ENCODE peak calls at places on chromosome 14, in ten cellular contexts. D is right lobe of liver, J is sigmoid colon, X is aorta, Y is left lung, L is heart right ventricle, N is pancreas, E is stomach, H is GM23248, T is body of pancreas. P is an unnamed sample.

GRCh38 chr14:105490318-105490571 is 801 bp upstream of the TEDC1 start:
- DNase-seq in X (no peak), N (no peak), Y (peak; percentile 87), E (no peak), J (no peak), H (no peak), D (no peak), T (no peak), L (no peak), P (peak; percentile 47)

GRCh38 chr14:68948686-68949085 is 30.4 kb downstream of the ACTN1 start:
- DNase-seq in H (peak; percentile 49), X (peak; percentile 46), E (no peak), D (no peak), L (no peak), N (no peak), J (peak; percentile 76), T (no peak), Y (no peak), P (no peak)

GRCh38 chr14:90610641-90611040 is 205.6 kb downstream of the TTC7B start:
- DNase-seq in H (no peak), T (no peak), L (no peak), D (no peak), E (no peak), X (no peak), Y (no peak), N (no peak), J (peak; percentile 34), P (no peak)

GRCh38 chr14:100652739-100653138 is 65.5 kb upstream of the BEGAIN start:
- DNase-seq in N (no peak), X (no peak), L (no peak), E (no peak), Y (no peak), J (no peak), H (no peak), T (no peak), D (no peak), P (no peak)

GRCh38 chr14:72024043-72024407 is 91.8 kb downstream of the RGS6 start:
- DNase-seq in E (peak; percentile 27), D (no peak), H (peak; percentile 35), N (peak; percentile 17), Y (no peak), X (no peak), T (peak; percentile 42), J (no peak), L (peak; percentile 14), P (peak; percentile 8)

GRCh38 chr14:97077253-97077653 is 280.1 kb downstream of the VRK1 start:
- DNase-seq in L (peak; percentile 46), Y (no peak), N (peak; percentile 52), T (peak; percentile 70), E (peak; percentile 29), J (peak; percentile 68), X (peak; percentile 88), D (no peak), H (peak; percentile 19), P (peak; percentile 37)

GRCh38 chr14:76564471-76565119 is 188.7 kb downstream of the ESRRB start:
- DNase-seq in N (no peak), X (no peak), Y (no peak), D (no peak), H (no peak), E (no peak), J (no peak), T (no peak), L (no peak), P (no peak)

GRCh38 chr14:30521899-30522736 is 36.8 kb upstream of the G2E3 start:
- DNase-seq in L (no peak), J (no peak), D (no peak), E (no peak), Y (no peak), H (peak; percentile 58), X (no peak), N (no peak), T (no peak), P (no peak)

GRCh38 chr14:21924479-21924878 is 250.9 kb upstream of the OR4E1 start:
- DNase-seq in H (no peak), Y (no peak), T (no peak), L (no peak), N (no peak), J (no peak), E (no peak), D (no peak), X (no peak), P (peak; percentile 42)

GRCh38 chr14:42961509-42961908 is 1354.8 kb downstream of the LRFN5 start:
- DNase-seq in T (no peak), N (no peak), E (no peak), H (no peak), X (no peak), Y (no peak), J (no peak), D (no peak), L (no peak), P (no peak)

GRCh38 chr14:70988452-70988851 is 81.2 kb downstream of the PCNX1 start:
- DNase-seq in H (no peak), Y (no peak), X (no peak), D (no peak), T (no peak), E (no peak), J (no peak), N (no peak), L (no peak), P (no peak)

GRCh38 chr14:70999117-70999516 is 91.9 kb downstream of the PCNX1 start:
- DNase-seq in L (no peak), Y (no peak), X (no peak), J (no peak), T (no peak), D (no peak), E (no peak), N (no peak), H (no peak), P (no peak)

GRCh38 chr14:70995671-70996070 is 88.4 kb downstream of the PCNX1 start:
- DNase-seq in J (no peak), N (no peak), L (no peak), H (peak; percentile 11), E (no peak), T (no peak), D (no peak), X (no peak), Y (peak; percentile 45), P (peak; percentile 21)

DNA sequence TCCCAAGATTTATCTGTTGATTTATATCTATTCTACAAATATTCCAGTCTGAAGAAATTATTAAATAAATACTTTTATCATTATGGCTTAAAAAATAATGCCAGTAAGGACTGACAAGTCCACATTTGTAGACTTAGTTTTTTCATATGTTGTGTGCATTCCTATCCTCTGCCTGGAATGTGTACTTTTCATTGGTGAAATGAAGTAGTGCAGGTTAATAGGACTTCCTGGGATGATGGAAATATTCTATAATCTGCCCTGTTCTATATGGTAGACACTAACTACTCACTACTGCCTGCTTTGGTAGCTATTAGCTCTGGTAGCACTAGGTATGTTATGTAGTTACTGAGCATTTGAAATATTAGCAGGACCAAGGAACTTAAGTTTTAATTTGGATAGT is 86.7 kb downstream of the PCNX1 start:
- DNase-seq in D (no peak), E (no peak), N (no peak), L (no peak), J (no peak), H (no peak), T (no peak), Y (no peak), X (no peak), P (no peak)
- H3K27ac ChIP-seq in D (no peak overlapping the region), E (no peak overlapping the region), N (no peak overlapping the region), L (no peak overlapping the region), J (no peak overlapping the region), H (no peak overlapping the region), T (no peak overlapping the region), Y (no peak overlapping the region), X (no peak overlapping the region), P (no peak overlapping the region)

DNA sequence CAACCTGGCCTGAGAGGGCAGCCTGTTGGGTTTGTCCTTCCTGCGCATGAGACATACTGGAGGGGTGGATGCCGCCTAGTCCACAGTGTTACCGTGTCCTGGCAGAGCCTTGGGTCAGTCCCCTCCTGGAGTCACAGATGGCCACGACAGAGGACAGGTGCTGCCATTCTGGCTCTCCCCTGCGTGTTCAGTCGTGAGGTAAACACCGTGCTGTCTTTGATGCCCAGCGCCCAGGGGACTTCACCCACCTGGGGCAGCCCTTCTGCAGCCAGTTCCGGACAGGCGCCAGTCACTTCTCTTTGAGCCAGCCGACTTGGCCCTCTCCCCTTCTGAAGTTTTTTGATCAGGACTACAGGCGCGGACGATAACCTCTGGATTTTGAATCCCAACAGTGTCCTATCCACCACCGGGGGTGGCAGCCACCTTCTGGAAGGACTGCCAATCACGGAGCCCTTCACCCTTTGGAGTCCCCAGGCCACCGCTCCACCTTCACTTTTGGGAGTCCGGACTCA is 933.0 kb downstream of the DIO2 start:
- DNase-seq in D (peak; percentile 45), T (no peak), J (peak; percentile 63), X (no peak), H (no peak), E (no peak), N (peak; percentile 18), L (no peak), Y (peak; percentile 47), P (no peak)
- H3K27ac ChIP-seq in D (no peak overlapping the region), T (no peak overlapping the region), J (peak overlapping the region; percentile 76), X (no peak overlapping the region), H (no peak overlapping the region), E (no peak overlapping the region), N (no peak overlapping the region), L (no peak overlapping the region), Y (peak overlapping the region; percentile 7), P (peak overlapping the region; percentile 65)

DNA sequence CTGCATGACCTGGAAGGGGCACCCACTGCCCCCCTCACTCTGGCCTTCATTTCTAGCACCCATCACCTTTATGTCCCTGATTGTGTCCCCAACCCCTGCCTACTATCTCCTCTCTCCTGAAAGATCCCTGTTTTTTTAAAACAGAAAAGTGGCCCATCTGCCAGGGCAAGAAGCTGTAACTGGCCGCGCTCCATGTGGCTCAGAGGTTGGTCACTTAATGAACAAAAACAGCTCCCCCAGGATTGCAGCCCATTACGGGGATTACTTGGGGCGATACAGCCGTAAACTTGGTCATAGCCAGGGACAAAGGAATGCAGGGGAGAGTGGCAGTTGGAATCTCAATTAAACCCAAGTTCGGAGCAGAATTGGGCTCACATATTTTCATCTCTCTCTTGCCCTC is 34.8 kb upstream of the VSX2 start:
- DNase-seq in J (no peak), Y (no peak), X (no peak), E (no peak), N (no peak), T (no peak), L (no peak), D (no peak), H (no peak), P (no peak)
- H3K27ac ChIP-seq in J (no peak overlapping the region), Y (no peak overlapping the region), X (no peak overlapping the region), E (no peak overlapping the region), N (no peak overlapping the region), T (no peak overlapping the region), L (no peak overlapping the region), D (no peak overlapping the region), H (no peak overlapping the region), P (no peak overlapping the region)

GRCh38 chr14:53601409-53601808 is 355.2 kb downstream of the BMP4 start:
- DNase-seq in Y (no peak), L (no peak), N (no peak), J (no peak), X (no peak), T (no peak), E (no peak), D (no peak), H (no peak), P (no peak)

GRCh38 chr14:53603994-53604393 is 352.6 kb downstream of the BMP4 start:
- DNase-seq in T (no peak), H (no peak), N (no peak), E (no peak), J (no peak), Y (no peak), L (no peak), X (no peak), D (no peak), P (no peak)

GRCh38 chr14:53596845-53597525 is 359.6 kb downstream of the BMP4 start:
- DNase-seq in Y (no peak), H (no peak), J (no peak), X (no peak), D (no peak), T (no peak), L (no peak), N (no peak), E (no peak), P (no peak)

GRCh38 chr14:53599221-53599945 is 357.2 kb downstream of the BMP4 start:
- DNase-seq in E (no peak), T (no peak), Y (no peak), D (no peak), H (no peak), N (no peak), X (no peak), J (no peak), L (no peak), P (no peak)
- H3K27ac ChIP-seq in E (no peak overlapping the region), T (no peak overlapping the region), Y (no peak overlapping the region), D (no peak overlapping the region), H (no peak overlapping the region), N (no peak overlapping the region), X (no peak overlapping the region), J (no peak overlapping the region), L (no peak overlapping the region), P (no peak overlapping the region)

P was measured in transverse colon.